ENCODE peak calls at places on chromosome 14, in ten cellular contexts. One of them, this sample, is unnamed.

GRCh38 chr14:37167151-37168047 is 5.0 kb downstream of the SLC25A21 start:
- DNase-seq in testis: peak; percentile 76
- DNase-seq in spleen: no peak
- DNase-seq in breast epithelium: no peak
- DNase-seq in OCI-LY7: no peak
- DNase-seq in H1: peak; percentile 67
- DNase-seq in RWPE2: no peak
- DNase-seq in psoas muscle: no peak
- DNase-seq in neural progenitor cell: peak; percentile 33
- DNase-seq in CD8-positive, alpha-beta T cell: no peak
- DNase-seq in this sample: no peak

GRCh38 chr14:56874375-56874774 is 64.1 kb upstream of the OTX2 start:
- DNase-seq in testis: peak; percentile 35
- DNase-seq in spleen: no peak
- DNase-seq in breast epithelium: no peak
- DNase-seq in OCI-LY7: peak; percentile 10
- DNase-seq in H1: peak; percentile 71
- DNase-seq in RWPE2: no peak
- DNase-seq in psoas muscle: no peak
- DNase-seq in neural progenitor cell: peak; percentile 73
- DNase-seq in CD8-positive, alpha-beta T cell: no peak
- DNase-seq in this sample: no peak

GRCh38 chr14:63295991-63296630 is 22.6 kb downstream of the GPHB5 start:
- DNase-seq in testis: no peak
- DNase-seq in spleen: no peak
- DNase-seq in breast epithelium: no peak
- DNase-seq in OCI-LY7: no peak
- DNase-seq in H1: no peak
- DNase-seq in RWPE2: no peak
- DNase-seq in psoas muscle: no peak
- DNase-seq in neural progenitor cell: no peak
- DNase-seq in CD8-positive, alpha-beta T cell: no peak
- DNase-seq in this sample: no peak

GRCh38 chr14:103023881-103024473 is 33.4 kb downstream of the CDC42BPB start:
- DNase-seq in testis: no peak
- DNase-seq in spleen: peak; percentile 61
- DNase-seq in breast epithelium: peak; percentile 17
- DNase-seq in OCI-LY7: no peak
- DNase-seq in H1: no peak
- DNase-seq in RWPE2: no peak
- DNase-seq in psoas muscle: no peak
- DNase-seq in neural progenitor cell: no peak
- DNase-seq in CD8-positive, alpha-beta T cell: no peak
- DNase-seq in this sample: no peak

GRCh38 chr14:61466249-61466904 is 145.0 kb downstream of the PRKCH start:
- DNase-seq in testis: peak; percentile 66
- DNase-seq in spleen: no peak
- DNase-seq in breast epithelium: no peak
- DNase-seq in OCI-LY7: no peak
- DNase-seq in H1: peak; percentile 74
- DNase-seq in RWPE2: peak; percentile 94
- DNase-seq in psoas muscle: peak; percentile 72
- DNase-seq in neural progenitor cell: peak; percentile 60
- DNase-seq in CD8-positive, alpha-beta T cell: no peak
- DNase-seq in this sample: peak; percentile 69

GRCh38 chr14:72611956-72612500 is 281.9 kb downstream of the DPF3 start:
- DNase-seq in testis: no peak
- DNase-seq in spleen: no peak
- DNase-seq in breast epithelium: no peak
- DNase-seq in OCI-LY7: no peak
- DNase-seq in H1: peak; percentile 11
- DNase-seq in RWPE2: no peak
- DNase-seq in psoas muscle: no peak
- DNase-seq in neural progenitor cell: no peak
- DNase-seq in CD8-positive, alpha-beta T cell: no peak
- DNase-seq in this sample: no peak

GRCh38 chr14:100629696-100630095 is 42.5 kb upstream of the BEGAIN start:
- DNase-seq in testis: no peak
- DNase-seq in spleen: no peak
- DNase-seq in breast epithelium: no peak
- DNase-seq in OCI-LY7: no peak
- DNase-seq in H1: no peak
- DNase-seq in RWPE2: no peak
- DNase-seq in psoas muscle: no peak
- DNase-seq in neural progenitor cell: no peak
- DNase-seq in CD8-positive, alpha-beta T cell: no peak
- DNase-seq in this sample: no peak

GRCh38 chr14:99904506-99904905 is 111.3 kb downstream of the EML1 start:
- DNase-seq in testis: no peak
- DNase-seq in spleen: no peak
- DNase-seq in breast epithelium: no peak
- DNase-seq in OCI-LY7: no peak
- DNase-seq in H1: no peak
- DNase-seq in RWPE2: no peak
- DNase-seq in psoas muscle: no peak
- DNase-seq in neural progenitor cell: no peak
- DNase-seq in CD8-positive, alpha-beta T cell: no peak
- DNase-seq in this sample: no peak

GRCh38 chr14:90555126-90556049 is 158.6 kb downstream of the CALM1 start:
- DNase-seq in testis: no peak
- DNase-seq in spleen: peak; percentile 59
- DNase-seq in breast epithelium: no peak
- DNase-seq in OCI-LY7: no peak
- DNase-seq in H1: no peak
- DNase-seq in RWPE2: peak; percentile 45
- DNase-seq in psoas muscle: peak; percentile 22
- DNase-seq in neural progenitor cell: no peak
- DNase-seq in CD8-positive, alpha-beta T cell: no peak
- DNase-seq in this sample: no peak

GRCh38 chr14:99522934-99523660 is 41.9 kb downstream of the CCNK start:
- DNase-seq in testis: no peak
- DNase-seq in spleen: peak; percentile 65
- DNase-seq in breast epithelium: no peak
- DNase-seq in OCI-LY7: no peak
- DNase-seq in H1: no peak
- DNase-seq in RWPE2: peak; percentile 51
- DNase-seq in psoas muscle: peak; percentile 39
- DNase-seq in neural progenitor cell: peak; percentile 89
- DNase-seq in CD8-positive, alpha-beta T cell: no peak
- DNase-seq in this sample: no peak

GRCh38 chr14:95153866-95154265 is 3.5 kb downstream of the DICER1 start:
- DNase-seq in testis: no peak
- DNase-seq in spleen: no peak
- DNase-seq in breast epithelium: no peak
- DNase-seq in OCI-LY7: no peak
- DNase-seq in H1: no peak
- DNase-seq in RWPE2: no peak
- DNase-seq in psoas muscle: no peak
- DNase-seq in neural progenitor cell: no peak
- DNase-seq in CD8-positive, alpha-beta T cell: no peak
- DNase-seq in this sample: no peak

GRCh38 chr14:95234426-95234825 is 77.1 kb upstream of the DICER1 start:
- DNase-seq in testis: no peak
- DNase-seq in spleen: peak; percentile 57
- DNase-seq in breast epithelium: no peak
- DNase-seq in OCI-LY7: no peak
- DNase-seq in H1: no peak
- DNase-seq in RWPE2: no peak
- DNase-seq in psoas muscle: no peak
- DNase-seq in neural progenitor cell: no peak
- DNase-seq in CD8-positive, alpha-beta T cell: no peak
- DNase-seq in this sample: no peak

GRCh38 chr14:94771191-94771905 is 1.4 kb upstream of the GSC start:
- DNase-seq in testis: no peak
- DNase-seq in spleen: peak; percentile 64
- DNase-seq in breast epithelium: no peak
- DNase-seq in OCI-LY7: no peak
- DNase-seq in H1: peak; percentile 67
- DNase-seq in RWPE2: no peak
- DNase-seq in psoas muscle: no peak
- DNase-seq in neural progenitor cell: peak; percentile 77
- DNase-seq in CD8-positive, alpha-beta T cell: no peak
- DNase-seq in this sample: no peak

GRCh38 chr14:90179809-90180779 is 76.3 kb upstream of the PSMC1 start:
- DNase-seq in testis: no peak
- DNase-seq in spleen: no peak
- DNase-seq in breast epithelium: no peak
- DNase-seq in OCI-LY7: no peak
- DNase-seq in H1: no peak
- DNase-seq in RWPE2: no peak
- DNase-seq in psoas muscle: no peak
- DNase-seq in neural progenitor cell: no peak
- DNase-seq in CD8-positive, alpha-beta T cell: no peak
- DNase-seq in this sample: no peak

GRCh38 chr14:87156878-87157277 is 836.1 kb downstream of the GALC start:
- DNase-seq in testis: no peak
- DNase-seq in spleen: no peak
- DNase-seq in breast epithelium: no peak
- DNase-seq in OCI-LY7: no peak
- DNase-seq in H1: no peak
- DNase-seq in RWPE2: no peak
- DNase-seq in psoas muscle: no peak
- DNase-seq in neural progenitor cell: no peak
- DNase-seq in CD8-positive, alpha-beta T cell: no peak
- DNase-seq in this sample: no peak
- TF ChIP-seq CTCF in testis: no peak
- TF ChIP-seq CTCF in spleen: no peak
- TF ChIP-seq CTCF in breast epithelium: no peak
- TF ChIP-seq CTCF in OCI-LY7: no peak
- TF ChIP-seq CTCF in H1: no peak
- TF ChIP-seq CTCF in RWPE2: no peak
- TF ChIP-seq CTCF in psoas muscle: no peak
- TF ChIP-seq CTCF in neural progenitor cell: no peak
- TF ChIP-seq CTCF in CD8-positive, alpha-beta T cell: no peak
- TF ChIP-seq CTCF in this sample: no peak

GRCh38 chr14:22569106-22569748 is 19.8 kb downstream of the DAD1 start:
- DNase-seq in testis: no peak
- DNase-seq in spleen: no peak
- DNase-seq in breast epithelium: no peak
- DNase-seq in OCI-LY7: no peak
- DNase-seq in H1: no peak
- DNase-seq in RWPE2: no peak
- DNase-seq in psoas muscle: no peak
- DNase-seq in neural progenitor cell: no peak
- DNase-seq in CD8-positive, alpha-beta T cell: no peak
- DNase-seq in this sample: no peak

GRCh38 chr14:22564463-22564862 is 24.6 kb downstream of the DAD1 start:
- DNase-seq in testis: no peak
- DNase-seq in spleen: no peak
- DNase-seq in breast epithelium: no peak
- DNase-seq in OCI-LY7: no peak
- DNase-seq in H1: no peak
- DNase-seq in RWPE2: no peak
- DNase-seq in psoas muscle: no peak
- DNase-seq in neural progenitor cell: no peak
- DNase-seq in CD8-positive, alpha-beta T cell: no peak
- DNase-seq in this sample: no peak

GRCh38 chr14:22565391-22565945 is 23.6 kb downstream of the DAD1 start:
- DNase-seq in testis: no peak
- DNase-seq in spleen: no peak
- DNase-seq in breast epithelium: no peak
- DNase-seq in OCI-LY7: no peak
- DNase-seq in H1: no peak
- DNase-seq in RWPE2: no peak
- DNase-seq in psoas muscle: no peak
- DNase-seq in neural progenitor cell: no peak
- DNase-seq in CD8-positive, alpha-beta T cell: peak; percentile 20
- DNase-seq in this sample: no peak

GRCh38 chr14:22567437-22567836 is 21.6 kb downstream of the DAD1 start:
- DNase-seq in testis: no peak
- DNase-seq in spleen: no peak
- DNase-seq in breast epithelium: no peak
- DNase-seq in OCI-LY7: no peak
- DNase-seq in H1: no peak
- DNase-seq in RWPE2: no peak
- DNase-seq in psoas muscle: no peak
- DNase-seq in neural progenitor cell: no peak
- DNase-seq in CD8-positive, alpha-beta T cell: no peak
- DNase-seq in this sample: no peak

GRCh38 chr14:22566845-22567244 is 22.2 kb downstream of the DAD1 start:
- DNase-seq in testis: no peak
- DNase-seq in spleen: no peak
- DNase-seq in breast epithelium: no peak
- DNase-seq in OCI-LY7: no peak
- DNase-seq in H1: no peak
- DNase-seq in RWPE2: no peak
- DNase-seq in psoas muscle: no peak
- DNase-seq in neural progenitor cell: no peak
- DNase-seq in CD8-positive, alpha-beta T cell: no peak
- DNase-seq in this sample: no peak
- H3K4me1 ChIP-seq in testis: peaks cover 4% of the 10 kb centered on the region
- H3K4me1 ChIP-seq in spleen: peaks cover 62% of the 10 kb centered on the region
- H3K4me1 ChIP-seq in breast epithelium: no peaks in the 10 kb centered on the region
- H3K4me1 ChIP-seq in OCI-LY7: peaks cover 91% of the 10 kb centered on the region
- H3K4me1 ChIP-seq in H1: no peaks in the 10 kb centered on the region
- H3K4me1 ChIP-seq in RWPE2: no peaks in the 10 kb centered on the region
- H3K4me1 ChIP-seq in psoas muscle: peaks cover 60% of the 10 kb centered on the region
- H3K4me1 ChIP-seq in neural progenitor cell: peaks cover 24% of the 10 kb centered on the region
- H3K4me1 ChIP-seq in CD8-positive, alpha-beta T cell: peaks cover 86% of the 10 kb centered on the region
- H3K4me1 ChIP-seq in this sample: peaks cover 26% of the 10 kb centered on the region

GRCh38 chr14:105838107-105838506 is 311.7 kb downstream of the TMEM121 start:
- DNase-seq in testis: no peak
- DNase-seq in spleen: no peak
- DNase-seq in breast epithelium: no peak
- DNase-seq in OCI-LY7: no peak
- DNase-seq in H1: no peak
- DNase-seq in RWPE2: no peak
- DNase-seq in psoas muscle: no peak
- DNase-seq in neural progenitor cell: no peak
- DNase-seq in CD8-positive, alpha-beta T cell: no peak
- DNase-seq in this sample: no peak
- H3K9me3 ChIP-seq in testis: no peaks in the 10 kb centered on the region
- H3K9me3 ChIP-seq in spleen: no peaks in the 10 kb centered on the region
- H3K9me3 ChIP-seq in breast epithelium: peaks cover 3% of the 10 kb centered on the region
- H3K9me3 ChIP-seq in OCI-LY7: peaks cover under 1% of the 10 kb centered on the region
- H3K9me3 ChIP-seq in H1: peaks cover 63% of the 10 kb centered on the region
- H3K9me3 ChIP-seq in RWPE2: no peaks in the 10 kb centered on the region
- H3K9me3 ChIP-seq in psoas muscle: no peaks in the 10 kb centered on the region
- H3K9me3 ChIP-seq in neural progenitor cell: peaks cover 3% of the 10 kb centered on the region
- H3K9me3 ChIP-seq in CD8-positive, alpha-beta T cell: no peaks in the 10 kb centered on the region
- H3K9me3 ChIP-seq in this sample: no peaks in the 10 kb centered on the region

DNA sequence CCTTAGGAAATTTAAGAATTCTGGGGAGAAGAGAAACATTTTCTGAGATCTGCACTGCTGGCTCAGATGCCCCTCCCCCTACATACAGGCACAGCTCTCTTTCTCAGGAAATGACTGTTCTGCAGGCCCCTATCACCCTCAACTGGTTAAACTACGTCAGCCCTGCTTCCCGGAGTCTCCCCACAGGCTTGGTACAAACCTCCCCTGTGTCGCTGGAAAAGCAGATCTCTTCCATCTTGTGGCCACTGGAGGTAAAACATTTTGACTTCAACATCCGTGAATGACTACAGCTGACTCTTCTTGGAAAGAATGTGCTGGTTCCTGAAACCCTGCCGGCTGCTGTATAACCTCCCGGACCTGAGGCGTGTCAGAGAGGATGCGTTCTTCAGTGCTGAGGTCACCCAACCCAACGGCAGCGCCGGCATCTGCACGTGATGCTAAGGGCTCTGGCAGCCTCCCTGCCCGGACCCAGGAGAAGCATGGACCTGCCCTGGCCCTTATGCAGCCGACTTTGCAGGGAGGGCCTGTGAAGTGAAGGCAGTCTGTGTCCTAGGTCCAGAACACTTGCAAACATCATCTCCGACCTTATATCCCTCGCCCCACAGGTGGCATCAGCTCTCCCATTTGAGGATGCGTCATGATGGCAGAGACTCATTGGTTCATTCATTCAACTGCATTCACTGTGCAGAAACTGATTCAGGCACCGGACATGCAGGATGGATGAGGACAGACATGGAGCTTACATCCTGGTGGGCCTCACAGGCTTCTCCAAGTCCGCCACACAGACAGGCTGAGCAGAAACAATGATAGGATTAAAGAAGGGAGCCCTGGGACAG is 129.2 kb downstream of the GCH1 start:
- DNase-seq in testis: peak; percentile 74
- DNase-seq in spleen: peak; percentile 84
- DNase-seq in breast epithelium: peak; percentile 80
- DNase-seq in OCI-LY7: peak; percentile 37
- DNase-seq in H1: peak; percentile 67
- DNase-seq in RWPE2: peak; percentile 98
- DNase-seq in psoas muscle: peak; percentile 91
- DNase-seq in neural progenitor cell: peak; percentile 88
- DNase-seq in CD8-positive, alpha-beta T cell: peak; percentile 62
- DNase-seq in this sample: peak; percentile 83
- TF ChIP-seq CTCF in testis: peak; percentile 81
- TF ChIP-seq CTCF in spleen: peak; percentile 57
- TF ChIP-seq CTCF in breast epithelium: peak; percentile 89
- TF ChIP-seq CTCF in OCI-LY7: peak; percentile 40
- TF ChIP-seq CTCF in H1: peak; percentile 70
- TF ChIP-seq CTCF in RWPE2: peak; percentile 92
- TF ChIP-seq CTCF in psoas muscle: peak; percentile 69
- TF ChIP-seq CTCF in neural progenitor cell: peak; percentile 57
- TF ChIP-seq CTCF in CD8-positive, alpha-beta T cell: no peak
- TF ChIP-seq CTCF in this sample: peak; percentile 66